ENCODE peak calls at places on chromosomes 3 and 15, in six cellular contexts. One of them, this sample, is unnamed.

GRCh38 chr3:104873331-104873730 is 493.4 kb upstream of the ALCAM start:
- DNase-seq in spleen: no peak
- DNase-seq in effector memory CD4-positive, alpha-beta T cell: no peak
- DNase-seq in naive B cell: no peak
- DNase-seq in NCI-H1092 treated with DMSO at 0.1 percent for 48 hours: no peak
- DNase-seq in epithelial cell of esophagus: no peak
- DNase-seq in this sample: no peak

GRCh38 chr15:50046159-50046558 is 72.9 kb downstream of the ATP8B4 start:
- DNase-seq in spleen: no peak
- DNase-seq in effector memory CD4-positive, alpha-beta T cell: no peak
- DNase-seq in naive B cell: no peak
- DNase-seq in NCI-H1092 treated with DMSO at 0.1 percent for 48 hours: no peak
- DNase-seq in epithelial cell of esophagus: no peak
- DNase-seq in this sample: no peak

GRCh38 chr15:70344666-70345065 is 246.9 kb upstream of the TLE3 start:
- DNase-seq in spleen: no peak
- DNase-seq in effector memory CD4-positive, alpha-beta T cell: no peak
- DNase-seq in naive B cell: no peak
- DNase-seq in NCI-H1092 treated with DMSO at 0.1 percent for 48 hours: peak; percentile 77
- DNase-seq in epithelial cell of esophagus: no peak
- DNase-seq in this sample: no peak

GRCh38 chr3:172859035-172859434 is 108.5 kb downstream of the ECT2 start:
- DNase-seq in spleen: no peak
- DNase-seq in effector memory CD4-positive, alpha-beta T cell: no peak
- DNase-seq in naive B cell: no peak
- DNase-seq in NCI-H1092 treated with DMSO at 0.1 percent for 48 hours: no peak
- DNase-seq in epithelial cell of esophagus: no peak
- DNase-seq in this sample: no peak

GRCh38 chr15:38549222-38549621 is 15.4 kb downstream of the RASGRP1 start:
- DNase-seq in spleen: no peak
- DNase-seq in effector memory CD4-positive, alpha-beta T cell: no peak
- DNase-seq in naive B cell: no peak
- DNase-seq in NCI-H1092 treated with DMSO at 0.1 percent for 48 hours: no peak
- DNase-seq in epithelial cell of esophagus: peak; percentile 34
- DNase-seq in this sample: no peak

GRCh38 chr3:88452228-88452627 is 302.5 kb downstream of the C3orf38 start:
- DNase-seq in spleen: no peak
- DNase-seq in effector memory CD4-positive, alpha-beta T cell: no peak
- DNase-seq in naive B cell: no peak
- DNase-seq in NCI-H1092 treated with DMSO at 0.1 percent for 48 hours: no peak
- DNase-seq in epithelial cell of esophagus: no peak
- DNase-seq in this sample: no peak

GRCh38 chr3:126342211-126342610 is 15.0 kb downstream of the KLF15 start:
- DNase-seq in spleen: peak; percentile 46
- DNase-seq in effector memory CD4-positive, alpha-beta T cell: no peak
- DNase-seq in naive B cell: no peak
- DNase-seq in NCI-H1092 treated with DMSO at 0.1 percent for 48 hours: no peak
- DNase-seq in epithelial cell of esophagus: no peak
- DNase-seq in this sample: no peak

GRCh38 chr15:60656491-60657284 is 177.7 kb upstream of the ICE2 start:
- DNase-seq in spleen: no peak
- DNase-seq in effector memory CD4-positive, alpha-beta T cell: no peak
- DNase-seq in naive B cell: no peak
- DNase-seq in NCI-H1092 treated with DMSO at 0.1 percent for 48 hours: no peak
- DNase-seq in epithelial cell of esophagus: no peak
- DNase-seq in this sample: no peak

GRCh38 chr3:134333522-134334181 is 40.6 kb downstream of the AMOTL2 start:
- DNase-seq in spleen: no peak
- DNase-seq in effector memory CD4-positive, alpha-beta T cell: no peak
- DNase-seq in naive B cell: no peak
- DNase-seq in NCI-H1092 treated with DMSO at 0.1 percent for 48 hours: no peak
- DNase-seq in epithelial cell of esophagus: no peak
- DNase-seq in this sample: no peak

GRCh38 chr3:30294241-30294667 is 312.1 kb upstream of the TGFBR2 start:
- DNase-seq in spleen: no peak
- DNase-seq in effector memory CD4-positive, alpha-beta T cell: no peak
- DNase-seq in naive B cell: no peak
- DNase-seq in NCI-H1092 treated with DMSO at 0.1 percent for 48 hours: no peak
- DNase-seq in epithelial cell of esophagus: no peak
- DNase-seq in this sample: no peak

GRCh38 chr3:50297384-50297775 is 1.8 kb downstream of the HYAL3 start:
- DNase-seq in spleen: peak; percentile 81
- DNase-seq in effector memory CD4-positive, alpha-beta T cell: no peak
- DNase-seq in naive B cell: no peak
- DNase-seq in NCI-H1092 treated with DMSO at 0.1 percent for 48 hours: no peak
- DNase-seq in epithelial cell of esophagus: no peak
- DNase-seq in this sample: no peak

GRCh38 chr3:42702982-42703694 is 540 bp upstream of the HHATL start:
- DNase-seq in spleen: no peak
- DNase-seq in effector memory CD4-positive, alpha-beta T cell: no peak
- DNase-seq in naive B cell: no peak
- DNase-seq in NCI-H1092 treated with DMSO at 0.1 percent for 48 hours: no peak
- DNase-seq in epithelial cell of esophagus: no peak
- DNase-seq in this sample: no peak

GRCh38 chr3:197174927-197175326 is 123.5 kb downstream of the DLG1 start:
- DNase-seq in spleen: no peak
- DNase-seq in effector memory CD4-positive, alpha-beta T cell: no peak
- DNase-seq in naive B cell: no peak
- DNase-seq in NCI-H1092 treated with DMSO at 0.1 percent for 48 hours: no peak
- DNase-seq in epithelial cell of esophagus: no peak
- DNase-seq in this sample: peak; percentile 14

GRCh38 chr3:61892881-61893280 is 331.5 kb downstream of the PTPRG start:
- DNase-seq in spleen: no peak
- DNase-seq in effector memory CD4-positive, alpha-beta T cell: no peak
- DNase-seq in naive B cell: no peak
- DNase-seq in NCI-H1092 treated with DMSO at 0.1 percent for 48 hours: no peak
- DNase-seq in epithelial cell of esophagus: no peak
- DNase-seq in this sample: no peak

GRCh38 chr3:115071611-115072010 is 75.5 kb downstream of the ZBTB20 start:
- DNase-seq in spleen: no peak
- DNase-seq in effector memory CD4-positive, alpha-beta T cell: no peak
- DNase-seq in naive B cell: no peak
- DNase-seq in NCI-H1092 treated with DMSO at 0.1 percent for 48 hours: no peak
- DNase-seq in epithelial cell of esophagus: no peak
- DNase-seq in this sample: no peak

GRCh38 chr15:75042730-75043508 is 19.5 kb downstream of the PPCDC start:
- DNase-seq in spleen: peak; percentile 99
- DNase-seq in effector memory CD4-positive, alpha-beta T cell: no peak
- DNase-seq in naive B cell: peak; percentile 89
- DNase-seq in NCI-H1092 treated with DMSO at 0.1 percent for 48 hours: no peak
- DNase-seq in epithelial cell of esophagus: peak; percentile 40
- DNase-seq in this sample: peak; percentile 90

GRCh38 chr3:78519281-78519680 is 1248.5 kb downstream of the ROBO1 start:
- DNase-seq in spleen: no peak
- DNase-seq in effector memory CD4-positive, alpha-beta T cell: no peak
- DNase-seq in naive B cell: no peak
- DNase-seq in NCI-H1092 treated with DMSO at 0.1 percent for 48 hours: no peak
- DNase-seq in epithelial cell of esophagus: no peak
- DNase-seq in this sample: no peak